ENCODE peak calls at places on chromosomes 12 and 14, in eight cellular contexts. F is kidney glomerular epithelial cell; C is fibroblast of gingiva; D is sigmoid colon; Z is activated naive CD8-positive, alpha-beta T cell treated with anti-CD3 and anti-CD28 coated beads, Interleukin-2, amount 50 U/mL, for 24 hours; I is foreskin fibroblast; Y is GF-D8; J is COR-L47. V is an unnamed sample.
A peak's percentile ranks its signal among the peaks of the same experiment; 100 is the strongest.

GRCh38 chr12:91267039-91267438 is 84.4 kb upstream of the DCN start:
- DNase-seq in F (no peak), C (no peak), D (no peak), Z (no peak), I (no peak), Y (no peak), J (no peak), V (no peak)

GRCh38 chr12:76259660-76260389 is 88.4 kb downstream of the BBS10 start:
- DNase-seq in F (peak; percentile 21), C (peak; percentile 89), D (no peak), Z (no peak), I (peak; percentile 91), Y (no peak), J (no peak), V (no peak)

GRCh38 chr12:4535092-4535491 is 3.6 kb upstream of the RAD51AP1 start:
- DNase-seq in F (no peak), C (no peak), D (no peak), Z (no peak), I (no peak), Y (no peak), J (no peak), V (no peak)

GRCh38 chr12:57008113-57008687 is 1.9 kb upstream of the ZBTB39 start:
- DNase-seq in F (peak; percentile 81), C (peak; percentile 69), D (no peak), Z (no peak), I (peak; percentile 46), Y (peak; percentile 60), J (peak; percentile 40), V (no peak)

GRCh38 chr12:100737168-100737567 is 57.4 kb upstream of the ANO4 start:
- DNase-seq in F (no peak), C (no peak), D (no peak), Z (no peak), I (no peak), Y (no peak), J (no peak), V (no peak)

GRCh38 chr12:79439179-79439825 is 251.5 kb downstream of the PAWR start:
- DNase-seq in F (peak; percentile 91), C (no peak), D (no peak), Z (no peak), I (no peak), Y (no peak), J (no peak), V (no peak)

GRCh38 chr14:35576856-35577255 is 42.9 kb downstream of the INSM2 start:
- DNase-seq in F (no peak), C (no peak), D (no peak), Z (no peak), I (no peak), Y (no peak), J (no peak), V (no peak)

GRCh38 chr12:122021193-122021821 is 377 bp upstream of the BCL7A start:
- DNase-seq in F (no peak), C (no peak), D (peak; percentile 76), Z (no peak), I (no peak), Y (no peak), J (peak; percentile 27), V (no peak)

GRCh38 chr12:124289634-124290600 is 5.0 kb upstream of the RFLNA start:
- DNase-seq in F (no peak), C (peak; percentile 24), D (peak; percentile 63), Z (no peak), I (peak; percentile 59), Y (no peak), J (no peak), V (no peak)

GRCh38 chr12:41368006-41368405 is 179.9 kb downstream of the PDZRN4 start:
- DNase-seq in F (no peak), C (no peak), D (no peak), Z (no peak), I (no peak), Y (no peak), J (peak; percentile 2), V (no peak)

GRCh38 chr14:88851587-88851986 is 27.1 kb downstream of the TTC8 start:
- DNase-seq in F (no peak), C (no peak), D (no peak), Z (no peak), I (no peak), Y (no peak), J (no peak), V (no peak)

GRCh38 chr14:98798099-98798498 is 473.9 kb downstream of the BCL11B start:
- DNase-seq in F (no peak), C (no peak), D (no peak), Z (no peak), I (no peak), Y (no peak), J (peak; percentile 11), V (no peak)

GRCh38 chr12:103462675-103463074 is 33.1 kb downstream of the C12orf42 start:
- DNase-seq in F (no peak), C (no peak), D (no peak), Z (no peak), I (no peak), Y (no peak), J (no peak), V (no peak)

GRCh38 chr14:47186491-47186890 is 488.9 kb downstream of the MDGA2 start:
- DNase-seq in F (peak; percentile 70), C (no peak), D (no peak), Z (no peak), I (no peak), Y (no peak), J (no peak), V (no peak)

GRCh38 chr14:81582420-81582819 is 48.8 kb upstream of the SEL1L start:
- DNase-seq in F (no peak), C (no peak), D (no peak), Z (no peak), I (no peak), Y (no peak), J (no peak), V (no peak)